ENCODE peak calls at places on chromosomes 6 and 20, in six cellular contexts. B, F, V, W, A and K are unnamed samples.

GRCh38 chr20:23379772-23380171 is 17.8 kb downstream of the GZF1 start:
- DNase-seq in B (no peak), F (no peak), V (no peak), W (no peak), A (no peak), K (no peak)

GRCh38 chr20:24798930-24799705 is 150.0 kb upstream of the CST7 start:
- DNase-seq in B (no peak), F (peak), V (no peak), W (no peak), A (peak), K (no peak)

GRCh38 chr6:109092074-109092473 is 2.6 kb downstream of the SESN1 start:
- DNase-seq in B (no peak), F (no peak), V (no peak), W (no peak), A (no peak), K (no peak)

GRCh38 chr6:90095788-90096187 is 200.9 kb downstream of the BACH2 start:
- DNase-seq in B (no peak), F (no peak), V (peak), W (no peak), A (no peak), K (no peak)

GRCh38 chr6:16623029-16623653 is 138.1 kb downstream of the ATXN1 start:
- DNase-seq in B (no peak), F (peak), V (no peak), W (no peak), A (no peak), K (no peak)

GRCh38 chr6:166465671-166466087 is 82.9 kb upstream of the MPC1 start:
- DNase-seq in B (no peak), F (peak), V (no peak), W (no peak), A (peak), K (no peak)

GRCh38 chr6:144657691-144658090 is 372.6 kb downstream of the UTRN start:
- DNase-seq in B (no peak), F (no peak), V (no peak), W (peak), A (no peak), K (no peak)

GRCh38 chr20:53918949-53919361 is 151.4 kb downstream of the BCAS1 start:
- DNase-seq in B (no peak), F (no peak), V (no peak), W (peak), A (no peak), K (peak)

GRCh38 chr20:54067606-54068174 is 2.7 kb downstream of the BCAS1 start:
- DNase-seq in B (no peak), F (no peak), V (no peak), W (peak), A (no peak), K (no peak)

GRCh38 chr20:64222851-64223525 is 32.6 kb upstream of the PCMTD2 start:
- DNase-seq in B (no peak), F (no peak), V (no peak), W (no peak), A (no peak), K (no peak)

GRCh38 chr6:10518461-10519216 is 2.5 kb upstream of the GCNT2 start:
- DNase-seq in B (no peak), F (peak), V (no peak), W (no peak), A (peak), K (no peak)

GRCh38 chr20:21141825-21142224 is 15.9 kb downstream of the KIZ start:
- DNase-seq in B (no peak), F (no peak), V (no peak), W (no peak), A (no peak), K (no peak)

GRCh38 chr6:25963426-25964123 is 973 bp downstream of the TRIM38 start:
- DNase-seq in B (no peak), F (peak), V (no peak), W (no peak), A (no peak), K (no peak)

GRCh38 chr6:119986934-119987549 is 637.5 kb upstream of the MAN1A1 start:
- DNase-seq in B (no peak), F (no peak), V (no peak), W (no peak), A (no peak), K (no peak)

GRCh38 chr6:25404094-25404493 is 124.9 kb downstream of the CARMIL1 start:
- DNase-seq in B (no peak), F (no peak), V (no peak), W (no peak), A (no peak), K (no peak)

GRCh38 chr20:45008521-45009049 is 42.3 kb downstream of the STK4 start:
- DNase-seq in B (no peak), F (peak), V (no peak), W (no peak), A (peak), K (no peak)

GRCh38 chr20:39165099-39165498 is 203.0 kb downstream of the DHX35 start:
- DNase-seq in B (no peak), F (no peak), V (peak), W (no peak), A (no peak), K (no peak)

GRCh38 chr6:45587229-45588060 is 209.7 kb upstream of the SUPT3H start:
- DNase-seq in B (no peak), F (no peak), V (no peak), W (no peak), A (no peak), K (no peak)

GRCh38 chr6:29419516-29419915 is 4.8 kb downstream of the OR12D1 start:
- DNase-seq in B (no peak), F (no peak), V (no peak), W (no peak), A (no peak), K (no peak)

GRCh38 chr6:84773431-84774173 is 9.2 kb upstream of the TBX18 start:
- DNase-seq in B (no peak), F (no peak), V (no peak), W (peak), A (no peak), K (no peak)

GRCh38 chr6:156989159-156989806 is 212.1 kb downstream of the ARID1B start:
- DNase-seq in B (no peak), F (peak), V (no peak), W (no peak), A (no peak), K (no peak)

GRCh38 chr6:31740397-31741223 is 805 bp downstream of the MSH5 start:
- DNase-seq in B (no peak), F (no peak), V (no peak), W (no peak), A (no peak), K (no peak)

GRCh38 chr6:150177260-150178246 is 34.7 kb downstream of the PPP1R14C start:
- DNase-seq in B (no peak), F (no peak), V (no peak), W (peak), A (no peak), K (no peak)

GRCh38 chr6:166903027-166903426 is 53.3 kb downstream of the RNASET2 start:
- DNase-seq in B (no peak), F (peak), V (no peak), W (no peak), A (no peak), K (no peak)